ENCODE peak calls at places on chromosomes 7 and 10, in ten cellular contexts. One of them, this sample, is unnamed.

GRCh38 chr7:141686074-141686473 is 15.9 kb downstream of the DENND11 start:
- DNase-seq in left kidney: no peak
- DNase-seq in AML-193: no peak
- DNase-seq in AG09309: no peak
- DNase-seq in GM06990: no peak
- DNase-seq in D721Med: no peak
- DNase-seq in NCI-H2171: no peak
- DNase-seq in upper lobe of right lung: no peak
- DNase-seq in stomach: no peak
- DNase-seq in RPMI8226: no peak
- DNase-seq in this sample: no peak

GRCh38 chr7:42107484-42107883 is 129.5 kb downstream of the GLI3 start:
- DNase-seq in upper lobe of right lung: no peak
- DNase-seq in stomach: no peak
- DNase-seq in AG09309: no peak
- DNase-seq in AML-193: no peak
- DNase-seq in RPMI8226: no peak
- DNase-seq in D721Med: no peak
- DNase-seq in left kidney: peak
- DNase-seq in NCI-H2171: no peak
- DNase-seq in GM06990: no peak
- DNase-seq in this sample: peak

GRCh38 chr7:28872226-28872625 is 85.9 kb downstream of the TRIL start:
- DNase-seq in NCI-H2171: no peak
- DNase-seq in AG09309: no peak
- DNase-seq in stomach: no peak
- DNase-seq in left kidney: no peak
- DNase-seq in D721Med: no peak
- DNase-seq in GM06990: no peak
- DNase-seq in RPMI8226: no peak
- DNase-seq in AML-193: no peak
- DNase-seq in upper lobe of right lung: no peak
- DNase-seq in this sample: no peak

GRCh38 chr10:120824864-120825263 is 26.3 kb upstream of the WDR11 start:
- DNase-seq in GM06990: no peak
- DNase-seq in RPMI8226: peak
- DNase-seq in AG09309: no peak
- DNase-seq in stomach: no peak
- DNase-seq in D721Med: no peak
- DNase-seq in AML-193: peak
- DNase-seq in NCI-H2171: no peak
- DNase-seq in left kidney: peak
- DNase-seq in upper lobe of right lung: no peak
- DNase-seq in this sample: no peak

GRCh38 chr7:50610521-50611277 is 45.5 kb upstream of the DDC start:
- DNase-seq in upper lobe of right lung: no peak
- DNase-seq in AG09309: peak
- DNase-seq in D721Med: no peak
- DNase-seq in AML-193: peak
- DNase-seq in NCI-H2171: no peak
- DNase-seq in stomach: no peak
- DNase-seq in GM06990: no peak
- DNase-seq in RPMI8226: no peak
- DNase-seq in left kidney: no peak
- DNase-seq in this sample: peak

GRCh38 chr7:93949468-93949867 is 27.9 kb downstream of the GNG11 start:
- DNase-seq in NCI-H2171: no peak
- DNase-seq in AML-193: no peak
- DNase-seq in D721Med: no peak
- DNase-seq in RPMI8226: no peak
- DNase-seq in AG09309: peak
- DNase-seq in upper lobe of right lung: no peak
- DNase-seq in GM06990: no peak
- DNase-seq in left kidney: peak
- DNase-seq in stomach: no peak
- DNase-seq in this sample: peak

GRCh38 chr10:35089641-35090161 is 440 bp downstream of the CUL2 start:
- DNase-seq in NCI-H2171: no peak
- DNase-seq in D721Med: no peak
- DNase-seq in left kidney: peak
- DNase-seq in stomach: no peak
- DNase-seq in AG09309: no peak
- DNase-seq in RPMI8226: peak
- DNase-seq in upper lobe of right lung: no peak
- DNase-seq in GM06990: no peak
- DNase-seq in AML-193: no peak
- DNase-seq in this sample: peak

GRCh38 chr10:92074126-92074887 is 150.7 kb downstream of the BTAF1 start:
- DNase-seq in RPMI8226: peak
- DNase-seq in GM06990: no peak
- DNase-seq in AML-193: peak
- DNase-seq in upper lobe of right lung: no peak
- DNase-seq in stomach: no peak
- DNase-seq in NCI-H2171: no peak
- DNase-seq in AG09309: no peak
- DNase-seq in D721Med: no peak
- DNase-seq in left kidney: no peak
- DNase-seq in this sample: no peak

GRCh38 chr10:129440247-129440646 is 26.8 kb upstream of the MGMT start:
- DNase-seq in AML-193: no peak
- DNase-seq in NCI-H2171: peak
- DNase-seq in RPMI8226: no peak
- DNase-seq in D721Med: no peak
- DNase-seq in GM06990: no peak
- DNase-seq in left kidney: no peak
- DNase-seq in upper lobe of right lung: no peak
- DNase-seq in stomach: no peak
- DNase-seq in AG09309: no peak
- DNase-seq in this sample: no peak

GRCh38 chr7:7798510-7798909 is 80.1 kb upstream of the RPA3 start:
- DNase-seq in stomach: no peak
- DNase-seq in RPMI8226: no peak
- DNase-seq in GM06990: no peak
- DNase-seq in AML-193: no peak
- DNase-seq in upper lobe of right lung: no peak
- DNase-seq in D721Med: no peak
- DNase-seq in left kidney: no peak
- DNase-seq in NCI-H2171: no peak
- DNase-seq in AG09309: no peak
- DNase-seq in this sample: no peak

This sample was measured in skeletal muscle cell.